ENCODE peak calls at places on chromosome 21, in four cellular contexts. O is hepatocyte, W is fibroblast of lung, D is neural progenitor cell. H is an unnamed sample.

GRCh38 chr21:38667466-38667865 is 138.3 kb upstream of the ETS2 start:
- DNase-seq in O (no peak), W (no peak), D (no peak), H (no peak)

GRCh38 chr21:45598109-45598508 is 45.4 kb upstream of the PCBP3 start:
- DNase-seq in O (no peak), W (no peak), D (no peak), H (no peak)

GRCh38 chr21:44892536-44893277 is 19.2 kb upstream of the PTTG1IP start:
- DNase-seq in O (peak), W (peak), D (peak), H (peak)

GRCh38 chr21:46155514-46156377 is at the start of gene FTCD:
- DNase-seq in O (peak), W (no peak), D (no peak), H (no peak)

GRCh38 chr21:46289655-46290178 is 3.6 kb downstream of the YBEY start:
- DNase-seq in O (no peak), W (no peak), D (no peak), H (no peak)

GRCh38 chr21:46617267-46618051 is 12.6 kb upstream of the S100B start:
- DNase-seq in O (no peak), W (peak), D (no peak), H (no peak)

GRCh38 chr21:45362077-45362747 is 42.8 kb upstream of the COL18A1 start:
- DNase-seq in O (no peak), W (no peak), D (no peak), H (no peak)

GRCh38 chr21:44455524-44456206 is 355 bp downstream of the LRRC3 start:
- DNase-seq in O (peak), W (peak), D (peak), H (peak)

GRCh38 chr21:18248171-18248570 is 3.5 kb downstream of the CHODL start:
- DNase-seq in O (no peak), W (no peak), D (no peak), H (no peak)

GRCh38 chr21:33121715-33122475 is 52.0 kb downstream of the OLIG1 start:
- DNase-seq in O (no peak), W (peak), D (peak), H (peak)

GRCh38 chr21:31728952-31729351 is 3.0 kb downstream of the SCAF4 start:
- DNase-seq in O (no peak), W (no peak), D (no peak), H (no peak)

GRCh38 chr21:17802568-17802967 is 16.6 kb downstream of the C21orf91 start:
- DNase-seq in O (no peak), W (peak), D (no peak), H (peak)

GRCh38 chr21:19900149-19900548 is 1098.1 kb upstream of the NCAM2 start:
- DNase-seq in O (no peak), W (no peak), D (no peak), H (no peak)

GRCh38 chr21:25573409-25574206 is 33.7 kb downstream of the MRPL39 start:
- DNase-seq in O (peak), W (peak), D (no peak), H (peak)

GRCh38 chr21:15638856-15639549 is 90.8 kb upstream of the USP25 start:
- DNase-seq in O (peak), W (no peak), D (no peak), H (peak)

GRCh38 chr21:44761011-44761729 is 40.5 kb downstream of the UBE2G2 start:
- DNase-seq in O (peak), W (no peak), D (peak), H (no peak)

GRCh38 chr21:44314128-44314527 is 14.3 kb downstream of the PFKL start:
- DNase-seq in O (no peak), W (no peak), D (no peak), H (no peak)

GRCh38 chr21:29257701-29258100 is 41.0 kb upstream of the BACH1 start:
- DNase-seq in O (no peak), W (no peak), D (no peak), H (peak)

GRCh38 chr21:45266518-45267389 is 20.9 kb downstream of the POFUT2 start:
- DNase-seq in O (no peak), W (no peak), D (no peak), H (no peak)

GRCh38 chr21:18244721-18245486 is at the start of gene CHODL:
- DNase-seq in O (peak), W (peak), D (peak), H (no peak)

GRCh38 chr21:46183910-46184624 is at the start of gene SPATC1L:
- DNase-seq in O (peak), W (peak), D (peak), H (peak)

GRCh38 chr21:24634749-24635148 is 972.5 kb downstream of the MRPL39 start:
- DNase-seq in O (no peak), W (no peak), D (no peak), H (no peak)

GRCh38 chr21:29332461-29333354 is 34.0 kb downstream of the BACH1 start:
- DNase-seq in O (no peak), W (peak), D (no peak), H (peak)

GRCh38 chr21:45415188-45415942 is 10.4 kb downstream of the COL18A1 start:
- DNase-seq in O (no peak), W (no peak), D (no peak), H (no peak)

GRCh38 chr21:46284722-46285121 is 689 bp downstream of the MCM3AP start:
- DNase-seq in O (no peak), W (no peak), D (no peak), H (no peak)

GRCh38 chr21:41953249-41953830 is 478 bp downstream of the C2CD2 start:
- DNase-seq in O (peak), W (no peak), D (peak), H (peak)
- TF ChIP-seq EZH2 in O (no peak), W (no peak), D (no peak), H (no peak)

GRCh38 chr21:42079939-42080787 is 9.0 kb downstream of the UMODL1 start:
- DNase-seq in O (no peak), W (no peak), D (no peak), H (no peak)
- TF ChIP-seq EZH2 in O (no peak), W (no peak), D (no peak), H (no peak)

DNA sequence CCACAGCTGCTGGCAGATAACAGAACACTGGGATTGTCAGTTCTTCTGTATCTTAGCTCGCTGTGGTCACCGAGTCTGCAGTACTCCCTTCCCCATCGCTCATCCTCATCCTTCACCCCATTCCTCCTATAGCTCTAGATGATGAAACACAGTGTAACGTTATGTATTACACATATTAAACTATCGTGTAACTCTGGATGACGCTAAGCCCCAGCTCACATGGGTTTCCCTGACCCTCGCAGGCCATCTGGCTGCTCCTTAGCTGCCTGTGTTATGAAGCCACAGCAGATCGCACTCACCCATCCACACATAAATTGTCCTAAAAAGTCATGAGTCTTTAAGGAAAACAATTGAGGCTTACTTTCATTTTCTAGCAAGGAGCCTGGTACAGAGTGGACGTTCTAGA is 24.5 kb upstream of the PCP4 start:
- DNase-seq in O (peak), W (no peak), D (no peak), H (no peak)
- TF ChIP-seq EZH2 in O (no peak), W (no peak), D (no peak), H (no peak)

GRCh38 chr21:42782723-42783247 is 96.6 kb downstream of the WDR4 start:
- DNase-seq in O (no peak), W (no peak), D (peak), H (no peak)

GRCh38 chr21:42779431-42779861 is 99.9 kb downstream of the WDR4 start:
- DNase-seq in O (no peak), W (no peak), D (no peak), H (no peak)

GRCh38 chr21:42781981-42782722 is 97.2 kb downstream of the WDR4 start:
- DNase-seq in O (no peak), W (no peak), D (no peak), H (no peak)

GRCh38 chr21:42784276-42784675 is 95.1 kb downstream of the WDR4 start:
- DNase-seq in O (no peak), W (no peak), D (no peak), H (no peak)

GRCh38 chr21:42781150-42781980 is 98.0 kb downstream of the WDR4 start:
- DNase-seq in O (peak), W (no peak), D (peak), H (peak)
- TF ChIP-seq EZH2 in O (no peak), W (peak), D (peak), H (no peak)

DNA sequence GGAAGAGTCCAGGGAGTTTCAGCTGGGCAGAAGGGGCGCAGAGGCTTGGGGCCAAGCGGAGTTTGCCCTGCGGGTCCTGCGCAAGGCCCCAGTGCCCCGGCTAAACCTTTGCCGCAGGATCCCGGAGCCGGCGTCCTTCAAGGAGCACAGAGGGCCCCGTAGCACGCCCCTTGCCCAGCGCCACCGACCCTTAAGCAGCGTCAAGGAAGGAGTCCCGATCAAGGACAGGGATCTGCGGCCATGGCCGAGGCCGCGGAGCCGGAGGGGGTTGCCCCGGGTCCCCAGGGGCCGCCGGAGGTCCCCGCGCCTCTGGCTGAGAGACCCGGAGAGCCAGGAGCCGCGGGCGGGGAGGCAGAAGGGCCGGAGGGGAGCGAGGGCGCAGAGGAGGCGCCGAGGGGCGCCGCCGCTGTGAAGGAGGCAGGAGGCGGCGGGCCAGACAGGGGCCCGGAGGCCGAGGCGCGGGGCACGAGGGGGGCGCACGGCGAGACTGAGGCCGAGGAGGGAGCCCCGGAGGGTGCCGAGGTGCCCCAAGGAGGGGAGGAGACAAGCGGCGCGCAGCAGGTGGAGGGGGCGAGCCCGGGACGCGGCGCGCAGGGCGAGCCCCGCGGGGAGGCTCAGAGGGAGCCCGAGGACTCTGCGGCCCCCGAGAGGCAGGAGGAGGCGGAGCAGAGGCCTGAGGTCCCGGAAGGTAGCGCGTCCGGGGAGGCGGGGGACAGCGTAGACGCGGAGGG is 520 bp downstream of the CLIC6 start:
- DNase-seq in O (peak), W (no peak), D (peak), H (no peak)
- TF ChIP-seq EZH2 in O (peak), W (no peak), D (peak), H (no peak)

GRCh38 chr21:36694041-36694515 is 4.8 kb upstream of the SIM2 start:
- DNase-seq in O (no peak), W (peak), D (peak), H (no peak)

GRCh38 chr21:36695283-36695634 is 3.7 kb upstream of the SIM2 start:
- DNase-seq in O (no peak), W (no peak), D (peak), H (no peak)

GRCh38 chr21:36696390-36696639 is 2.6 kb upstream of the SIM2 start:
- DNase-seq in O (no peak), W (no peak), D (peak), H (no peak)

GRCh38 chr21:36693144-36694040 is 5.5 kb upstream of the SIM2 start:
- DNase-seq in O (no peak), W (no peak), D (peak), H (no peak)

DNA sequence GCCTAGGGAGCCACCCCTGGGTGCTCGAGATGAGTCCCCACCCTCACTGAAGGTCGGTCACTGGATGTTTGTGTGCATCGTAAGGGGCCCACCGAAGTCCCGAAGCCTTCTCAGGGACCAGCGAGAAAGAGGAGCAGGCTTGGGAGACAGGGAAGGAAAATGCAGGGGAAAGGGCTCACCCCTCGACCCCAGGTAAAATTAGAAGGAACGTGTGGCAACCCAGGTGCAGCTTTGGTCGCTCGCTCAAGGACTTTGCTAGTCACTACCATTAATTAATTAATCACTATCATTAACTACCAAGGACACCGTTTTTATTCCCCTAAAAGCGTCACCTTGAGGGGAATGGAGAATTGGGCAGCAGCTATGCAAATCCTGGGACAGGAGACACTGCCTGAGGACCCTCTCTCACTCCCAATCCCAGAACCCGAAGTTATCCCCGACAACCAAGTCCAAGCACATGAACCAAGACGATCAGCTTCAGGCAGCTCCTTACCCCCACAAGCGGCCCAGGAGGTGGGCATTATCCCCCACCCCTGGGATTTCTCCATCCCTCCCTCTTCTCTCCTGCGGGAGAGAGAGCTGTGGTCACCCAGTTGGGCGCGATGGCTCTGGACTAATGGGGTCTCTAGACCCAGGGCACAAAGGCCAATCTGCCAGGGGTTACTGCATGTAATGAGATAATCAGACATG is 4.2 kb upstream of the SIM2 start:
- DNase-seq in O (no peak), W (no peak), D (peak), H (no peak)
- TF ChIP-seq EZH2 in O (no peak), W (peak), D (no peak), H (peak)

GRCh38 chr21:36695671-36696389 is 3.1 kb upstream of the SIM2 start:
- DNase-seq in O (no peak), W (no peak), D (peak), H (no peak)
- TF ChIP-seq EZH2 in O (no peak), W (peak), D (peak), H (peak)

GRCh38 chr21:41316641-41317392 is at the start of gene FAM3B:
- DNase-seq in O (peak), W (no peak), D (peak), H (no peak)

GRCh38 chr21:41317458-41317857 is 857 bp downstream of the FAM3B start:
- DNase-seq in O (no peak), W (no peak), D (no peak), H (no peak)

GRCh38 chr21:41315726-41316125 is 875 bp upstream of the FAM3B start:
- DNase-seq in O (no peak), W (no peak), D (no peak), H (no peak)

GRCh38 chr21:41316200-41316599 is 401 bp upstream of the FAM3B start:
- DNase-seq in O (no peak), W (no peak), D (no peak), H (no peak)

DNA sequence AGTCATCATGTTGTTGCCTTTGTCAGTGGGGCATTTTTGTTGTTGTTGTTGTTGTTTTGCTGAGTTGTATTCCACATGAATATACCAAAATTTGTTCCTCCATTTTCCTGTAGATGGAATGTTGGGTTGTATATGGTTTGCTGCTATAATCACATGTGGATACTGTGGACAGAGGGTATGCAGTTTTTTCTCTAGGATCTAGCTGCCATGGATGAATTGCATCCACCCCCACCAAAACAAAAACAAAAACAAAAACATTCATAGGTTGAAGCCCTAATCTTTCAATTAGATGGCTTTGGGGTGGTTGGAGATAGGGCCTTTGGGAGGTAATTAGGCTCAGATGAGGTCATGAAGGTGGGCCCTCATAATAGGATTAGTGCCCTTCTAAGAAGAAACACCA is 2.8 kb upstream of the FAM3B start:
- DNase-seq in O (no peak), W (no peak), D (no peak), H (no peak)
- TF ChIP-seq EZH2 in O (no peak), W (no peak), D (no peak), H (no peak)